ENCODE peak calls at places on chromosomes 5 and 9, in four cellular contexts. One of them, this sample, is unnamed.

GRCh38 chr5:96350678-96351077 is 82.4 kb downstream of the PCSK1 start:
- DNase-seq in HepG2: no peak
- DNase-seq in GM12878: no peak
- DNase-seq in K562: no peak
- DNase-seq in this sample: no peak

GRCh38 chr5:37495210-37495609 is 116.1 kb downstream of the WDR70 start:
- DNase-seq in GM12878: no peak
- DNase-seq in HepG2: peak
- DNase-seq in K562: no peak
- DNase-seq in this sample: no peak

GRCh38 chr5:135079760-135080159 is 45.7 kb upstream of the PITX1 start:
- DNase-seq in K562: no peak
- DNase-seq in GM12878: no peak
- DNase-seq in HepG2: no peak
- DNase-seq in this sample: no peak

GRCh38 chr9:89418882-89419641 is 78.9 kb downstream of the SEMA4D start:
- DNase-seq in HepG2: no peak
- DNase-seq in K562: no peak
- DNase-seq in GM12878: no peak
- DNase-seq in this sample: no peak

GRCh38 chr9:105447386-105447813 is 434 bp upstream of the FSD1L start:
- DNase-seq in K562: no peak
- DNase-seq in HepG2: no peak
- DNase-seq in GM12878: no peak
- DNase-seq in this sample: no peak

GRCh38 chr9:130450344-130451003 is 5.7 kb downstream of the ASS1 start:
- DNase-seq in K562: no peak
- DNase-seq in GM12878: no peak
- DNase-seq in HepG2: peak
- DNase-seq in this sample: no peak

GRCh38 chr9:2874001-2874750 is 30.3 kb upstream of the PUM3 start:
- DNase-seq in K562: no peak
- DNase-seq in GM12878: no peak
- DNase-seq in HepG2: no peak
- DNase-seq in this sample: no peak

GRCh38 chr9:38335686-38336085 is 56.8 kb upstream of the ALDH1B1 start:
- DNase-seq in HepG2: no peak
- DNase-seq in GM12878: no peak
- DNase-seq in K562: no peak
- DNase-seq in this sample: no peak

GRCh38 chr9:124852829-124853531 is at the start of gene WDR38:
- DNase-seq in GM12878: no peak
- DNase-seq in HepG2: peak
- DNase-seq in K562: peak
- DNase-seq in this sample: peak

GRCh38 chr5:100890514-100891008 is 12.5 kb downstream of the ST8SIA4 start:
- DNase-seq in HepG2: no peak
- DNase-seq in K562: no peak
- DNase-seq in GM12878: peak
- DNase-seq in this sample: no peak

GRCh38 chr9:113511047-113511521 is 47.6 kb downstream of the RGS3 start:
- DNase-seq in HepG2: no peak
- DNase-seq in GM12878: no peak
- DNase-seq in K562: no peak
- DNase-seq in this sample: peak

GRCh38 chr9:20315672-20316071 is 306.6 kb downstream of the MLLT3 start:
- DNase-seq in K562: no peak
- DNase-seq in GM12878: no peak
- DNase-seq in HepG2: no peak
- DNase-seq in this sample: no peak

GRCh38 chr5:88886756-88887741 is 4.1 kb upstream of the MEF2C start:
- DNase-seq in HepG2: no peak
- DNase-seq in GM12878: no peak
- DNase-seq in K562: no peak
- DNase-seq in this sample: no peak

GRCh38 chr5:177600458-177601018 is 606 bp downstream of the B4GALT7 start:
- DNase-seq in K562: no peak
- DNase-seq in HepG2: no peak
- DNase-seq in GM12878: no peak
- DNase-seq in this sample: no peak

GRCh38 chr5:161691911-161692310 is 6.4 kb downstream of the GABRA6 start:
- DNase-seq in GM12878: no peak
- DNase-seq in HepG2: no peak
- DNase-seq in K562: no peak
- DNase-seq in this sample: no peak

GRCh38 chr5:15013654-15014463 is 142.3 kb upstream of the ANKH start:
- DNase-seq in K562: peak
- DNase-seq in GM12878: no peak
- DNase-seq in HepG2: peak
- DNase-seq in this sample: peak

GRCh38 chr9:27162045-27162444 is 53.0 kb downstream of the TEK start:
- DNase-seq in HepG2: no peak
- DNase-seq in K562: no peak
- DNase-seq in GM12878: no peak
- DNase-seq in this sample: no peak

DNA sequence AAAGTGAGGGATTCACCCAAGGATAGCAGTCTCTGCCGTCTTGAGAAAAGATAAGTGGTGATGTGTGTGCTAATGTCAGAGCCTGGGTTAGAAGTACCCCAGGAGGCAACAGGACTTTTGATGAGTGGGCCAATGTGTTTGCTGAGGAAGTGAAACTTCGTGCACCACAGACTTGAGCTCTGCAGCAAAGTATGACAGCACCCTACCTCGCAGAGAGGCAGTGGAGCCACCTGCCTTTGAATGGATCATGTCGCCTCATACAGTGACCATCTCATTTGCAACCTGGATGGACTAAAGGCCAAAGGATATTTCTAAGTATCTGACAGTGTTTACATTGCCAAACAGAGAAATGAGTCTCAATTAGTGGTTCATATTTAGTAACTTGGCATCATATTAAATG is 593.9 kb upstream of the GRAMD2B start:
- DNase-seq in K562: no peak
- DNase-seq in HepG2: no peak
- DNase-seq in GM12878: no peak
- DNase-seq in this sample: no peak
- TF ChIP-seq MAX in K562: no peak
- TF ChIP-seq MAX in HepG2: no peak
- TF ChIP-seq MAX in GM12878: no peak
- TF ChIP-seq MAX in this sample: no peak

DNA sequence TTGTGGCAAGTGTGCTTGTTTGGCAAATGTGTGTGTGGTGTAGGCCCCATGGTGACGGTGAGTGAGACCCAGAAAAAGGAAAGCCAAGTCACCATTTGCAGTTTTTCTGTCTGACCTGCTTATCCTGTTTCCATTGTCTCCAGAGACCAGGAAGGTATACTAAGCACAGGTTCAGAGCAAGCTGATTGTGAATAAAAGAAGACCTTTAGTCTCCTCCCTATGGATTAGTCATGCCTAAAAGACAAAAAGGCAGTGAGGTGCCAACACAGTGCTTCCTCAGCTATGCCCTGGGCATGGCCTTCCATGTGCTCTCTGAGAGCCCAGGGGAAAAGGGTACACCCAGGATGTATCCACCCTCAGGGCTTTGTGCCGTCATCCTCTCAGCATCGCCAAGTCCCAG is 49.2 kb upstream of the SHOC1 start:
- DNase-seq in GM12878: no peak
- DNase-seq in K562: no peak
- DNase-seq in HepG2: no peak
- DNase-seq in this sample: no peak
- TF ChIP-seq JUND in GM12878: no peak
- TF ChIP-seq JUND in K562: no peak
- TF ChIP-seq JUND in HepG2: no peak
- TF ChIP-seq JUND in this sample: no peak

GRCh38 chr5:152817311-152817710 is 412.2 kb upstream of the NMUR2 start:
- DNase-seq in HepG2: no peak
- DNase-seq in GM12878: no peak
- DNase-seq in K562: no peak
- DNase-seq in this sample: no peak

DNA sequence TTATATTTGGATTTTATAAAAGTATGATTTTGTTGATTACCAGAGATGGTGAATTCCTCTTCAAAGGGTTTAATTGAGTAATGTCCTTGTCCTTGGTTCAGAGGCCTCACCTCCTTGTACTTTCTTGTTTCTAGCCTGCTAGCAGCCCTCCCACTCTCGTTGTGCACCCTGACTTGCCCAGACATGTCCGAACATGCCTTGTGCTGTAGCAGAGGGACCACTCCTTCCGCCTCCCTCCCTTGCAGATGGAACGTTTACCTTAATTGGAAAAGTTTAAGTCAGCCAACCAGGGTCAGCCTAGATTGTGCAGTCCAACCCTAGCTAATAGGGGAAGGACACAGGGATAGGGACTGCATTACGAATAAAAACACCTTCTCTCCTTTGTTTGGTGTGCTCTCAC is 406.9 kb upstream of the NMUR2 start:
- DNase-seq in HepG2: no peak
- DNase-seq in K562: no peak
- DNase-seq in GM12878: no peak
- DNase-seq in this sample: no peak
- TF ChIP-seq NFIC in HepG2: no peak
- TF ChIP-seq NFIC in K562: no peak
- TF ChIP-seq NFIC in GM12878: no peak
- TF ChIP-seq NFIC in this sample: no peak

DNA sequence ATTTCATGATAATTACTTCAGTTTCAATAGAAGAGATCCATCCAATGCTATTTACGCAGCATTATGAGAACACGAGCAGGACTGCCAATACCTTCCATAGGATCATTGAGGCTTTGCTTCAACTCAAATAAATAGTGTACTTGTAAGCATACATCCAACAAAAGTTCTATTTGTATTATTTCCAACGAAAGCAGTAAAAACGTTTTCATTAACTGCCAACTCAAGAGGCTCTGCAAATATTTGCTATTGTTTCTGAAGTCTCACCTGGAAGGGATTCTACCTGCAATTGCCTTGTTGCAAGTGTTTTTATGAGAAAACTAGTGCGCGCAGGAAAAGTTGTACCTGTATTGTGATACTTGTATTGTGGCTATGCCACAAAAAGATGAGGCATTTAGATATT is 11.0 kb upstream of the GNPDA1 start:
- DNase-seq in K562: no peak
- DNase-seq in GM12878: no peak
- DNase-seq in HepG2: no peak
- DNase-seq in this sample: no peak
- TF ChIP-seq MAX in K562: no peak
- TF ChIP-seq MAX in GM12878: no peak
- TF ChIP-seq MAX in HepG2: no peak
- TF ChIP-seq MAX in this sample: no peak

GRCh38 chr5:27598576-27598975 is 560.2 kb upstream of the CDH9 start:
- DNase-seq in HepG2: no peak
- DNase-seq in K562: no peak
- DNase-seq in GM12878: no peak
- DNase-seq in this sample: no peak
- TF ChIP-seq JUND in HepG2: no peak
- TF ChIP-seq JUND in K562: no peak
- TF ChIP-seq JUND in GM12878: no peak
- TF ChIP-seq JUND in this sample: no peak

GRCh38 chr5:169242849-169243186 is 58.1 kb downstream of the SLIT3 start:
- DNase-seq in HepG2: no peak
- DNase-seq in K562: no peak
- DNase-seq in GM12878: no peak
- DNase-seq in this sample: no peak
- TF ChIP-seq NFIC in HepG2: no peak
- TF ChIP-seq NFIC in K562: no peak
- TF ChIP-seq NFIC in GM12878: no peak
- TF ChIP-seq NFIC in this sample: no peak

DNA sequence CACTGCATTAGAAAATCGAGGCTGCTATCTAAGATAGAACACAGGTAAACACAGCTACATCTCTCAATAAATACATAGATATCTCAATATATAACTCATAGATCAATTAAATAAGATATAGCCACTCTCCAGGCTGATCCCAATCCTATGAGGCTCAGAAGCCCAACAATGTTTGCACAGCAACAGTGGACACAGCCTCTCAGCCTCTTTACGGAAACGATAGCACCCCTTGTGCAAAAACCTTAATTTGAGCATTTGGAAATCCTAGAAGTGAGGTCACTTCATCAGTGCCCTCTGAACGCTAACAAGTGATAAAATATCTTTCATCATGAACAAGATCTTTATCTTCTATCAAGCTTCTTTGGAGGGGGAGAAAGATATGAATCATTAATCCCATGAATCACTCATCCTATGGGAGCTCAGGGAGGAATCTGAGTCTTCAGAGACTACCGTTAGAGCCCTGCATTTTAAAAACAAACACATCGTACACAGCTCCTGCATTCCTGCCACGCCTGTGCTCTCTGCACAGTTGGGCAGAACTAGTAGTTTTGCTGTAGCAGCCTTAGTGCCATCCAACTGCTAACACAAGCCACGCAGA is 71.4 kb downstream of the MED27 start:
- DNase-seq in HepG2: no peak
- DNase-seq in K562: no peak
- DNase-seq in GM12878: no peak
- DNase-seq in this sample: no peak
- TF ChIP-seq MAX in HepG2: no peak
- TF ChIP-seq MAX in K562: no peak
- TF ChIP-seq MAX in GM12878: no peak
- TF ChIP-seq MAX in this sample: no peak

GRCh38 chr5:147504001-147504400 is 5.9 kb downstream of the DPYSL3 start:
- DNase-seq in K562: no peak
- DNase-seq in HepG2: no peak
- DNase-seq in GM12878: no peak
- DNase-seq in this sample: no peak

GRCh38 chr5:147509041-147509709 is 693 bp downstream of the DPYSL3 start:
- DNase-seq in GM12878: no peak
- DNase-seq in HepG2: no peak
- DNase-seq in K562: no peak
- DNase-seq in this sample: peak

GRCh38 chr5:147508711-147509040 is 1.2 kb downstream of the DPYSL3 start:
- DNase-seq in HepG2: no peak
- DNase-seq in K562: no peak
- DNase-seq in GM12878: no peak
- DNase-seq in this sample: no peak

GRCh38 chr5:147507480-147508126 is 2.3 kb downstream of the DPYSL3 start:
- DNase-seq in HepG2: no peak
- DNase-seq in GM12878: no peak
- DNase-seq in K562: no peak
- DNase-seq in this sample: no peak

GRCh38 chr5:147504535-147504934 is 5.3 kb downstream of the DPYSL3 start:
- DNase-seq in GM12878: no peak
- DNase-seq in HepG2: no peak
- DNase-seq in K562: no peak
- DNase-seq in this sample: no peak
- TF ChIP-seq JUND in GM12878: no peak
- TF ChIP-seq JUND in HepG2: no peak
- TF ChIP-seq JUND in K562: no peak
- TF ChIP-seq JUND in this sample: no peak

GRCh38 chr5:54883374-54884194 is 101.8 kb downstream of the ESM1 start:
- DNase-seq in GM12878: no peak
- DNase-seq in K562: peak
- DNase-seq in HepG2: no peak
- DNase-seq in this sample: peak
- TF ChIP-seq NFIC in GM12878: no peak
- TF ChIP-seq NFIC in K562: no peak
- TF ChIP-seq NFIC in HepG2: no peak
- TF ChIP-seq NFIC in this sample: no peak

This sample was measured in SK-N-SH.